ENCODE peak calls at places on chromosomes 11 and 22, in six cellular contexts. M is stomach, W is tibial nerve, G is astrocyte, C is RWPE2, E is HCT116. P is an unnamed sample.

GRCh38 chr11:79437274-79437980 is 3.4 kb downstream of the TENM4 start:
- DNase-seq in M (peak; percentile 64), G (peak; percentile 42), W (peak; percentile 30), C (peak; percentile 74), E (no peak), P (peak; percentile 57)

GRCh38 chr11:124669193-124669592 is 4.3 kb downstream of the SIAE start:
- DNase-seq in G (peak; percentile 13), M (peak; percentile 33), C (no peak), W (no peak), E (peak; percentile 28), P (peak; percentile 71)

GRCh38 chr11:58574851-58575250 is 805 bp downstream of the LPXN start:
- DNase-seq in M (no peak), C (no peak), W (no peak), G (peak; percentile 74), E (no peak), P (no peak)

GRCh38 chr22:19855504-19856409 is 1.1 kb upstream of the GNB1L start:
- DNase-seq in M (peak; percentile 56), W (no peak), C (peak; percentile 74), E (peak; percentile 31), G (peak; percentile 29), P (peak; percentile 57)

GRCh38 chr11:66708701-66709100 is 20.3 kb downstream of the SPTBN2 start:
- DNase-seq in C (no peak), M (no peak), G (no peak), W (no peak), E (no peak), P (no peak)

GRCh38 chr11:33893711-33894401 is 2.0 kb upstream of the LMO2 start:
- DNase-seq in W (no peak), C (no peak), E (no peak), G (peak; percentile 53), M (no peak), P (no peak)

GRCh38 chr11:121459413-121460041 is 6.8 kb upstream of the SORL1-AS1 start:
- DNase-seq in C (no peak), W (no peak), M (no peak), E (no peak), G (no peak), P (no peak)

GRCh38 chr22:45302047-45302446 is 7.7 kb upstream of the FAM118A start:
- DNase-seq in G (peak; percentile 72), M (no peak), E (no peak), C (no peak), W (no peak), P (no peak)

GRCh38 chr11:107999759-108000455 is 8.8 kb upstream of the CUL5 start:
- DNase-seq in W (no peak), E (peak; percentile 74), G (peak; percentile 38), C (no peak), M (no peak), P (no peak)

GRCh38 chr11:127126956-127127355 is 126.4 kb upstream of the KIRREL3 start:
- DNase-seq in G (no peak), E (no peak), C (no peak), W (no peak), M (no peak), P (no peak)

GRCh38 chr11:2213890-2214526 is 42.4 kb upstream of the TH start:
- DNase-seq in W (no peak), C (no peak), M (no peak), E (no peak), G (no peak), P (peak; percentile 15)

GRCh38 chr11:1160231-1161101 is 2.7 kb downstream of the MUC5AC start:
- DNase-seq in M (peak; percentile 26), W (no peak), E (no peak), C (no peak), G (no peak), P (no peak)

GRCh38 chr11:99370557-99371200 is 349.9 kb downstream of the CNTN5 start:
- DNase-seq in E (no peak), W (no peak), M (no peak), C (no peak), G (peak; percentile 47), P (no peak)

GRCh38 chr22:27790396-27791216 is 10.9 kb downstream of the MN1 start:
- DNase-seq in M (no peak), E (no peak), C (no peak), G (peak; percentile 71), W (no peak), P (no peak)

GRCh38 chr11:13446444-13446843 is 16.6 kb downstream of the BTBD10 start:
- DNase-seq in E (no peak), G (peak; percentile 44), M (no peak), C (no peak), W (no peak), P (no peak)

GRCh38 chr11:94754819-94755218 is 13.3 kb upstream of the AMOTL1 start:
- DNase-seq in M (no peak), C (no peak), G (no peak), E (no peak), W (no peak), P (no peak)

GRCh38 chr22:35037089-35037488 is 28.9 kb upstream of the ISX start:
- DNase-seq in C (no peak), W (no peak), E (no peak), M (no peak), G (no peak), P (no peak)

GRCh38 chr22:43693245-43693644 is 118.9 kb downstream of the EFCAB6 start:
- DNase-seq in C (no peak), E (no peak), W (no peak), G (no peak), M (no peak), P (no peak)

GRCh38 chr11:13277719-13278619 is at the start of gene BMAL1:
- DNase-seq in M (peak; percentile 57), W (peak; percentile 22), C (no peak), G (no peak), E (no peak), P (peak; percentile 76)

GRCh38 chr11:124759268-124760204 is 2.6 kb downstream of the ESAM start:
- DNase-seq in M (no peak), G (no peak), E (no peak), W (no peak), C (no peak), P (no peak)

GRCh38 chr11:65112551-65113360 is 1.1 kb downstream of the TM7SF2 start:
- DNase-seq in M (peak; percentile 75), C (peak; percentile 60), W (no peak), G (no peak), E (no peak), P (peak; percentile 77)

GRCh38 chr22:32336185-32336603 is 21.5 kb upstream of the RFPL3 start:
- DNase-seq in E (no peak), W (no peak), C (no peak), M (no peak), G (peak; percentile 3), P (no peak)

GRCh38 chr11:45272701-45273100 is 13.4 kb downstream of the SYT13 start:
- DNase-seq in C (no peak), G (no peak), E (no peak), W (no peak), M (no peak), P (no peak)

GRCh38 chr11:6485661-6486060 is 4.4 kb downstream of the TIMM10B start:
- DNase-seq in M (no peak), W (no peak), E (no peak), C (no peak), G (no peak), P (no peak)

GRCh38 chr11:6488831-6489230 is 7.5 kb downstream of the TIMM10B start:
- DNase-seq in C (no peak), E (no peak), W (no peak), M (no peak), G (no peak), P (no peak)

GRCh38 chr11:6486256-6486655 is 5.0 kb downstream of the TIMM10B start:
- DNase-seq in C (no peak), E (no peak), M (no peak), G (no peak), W (no peak), P (no peak)

GRCh38 chr11:6488342-6488741 is 7.0 kb downstream of the TIMM10B start:
- DNase-seq in C (no peak), E (no peak), G (no peak), M (no peak), W (no peak), P (no peak)

GRCh38 chr11:6486938-6487337 is 5.6 kb downstream of the TIMM10B start:
- DNase-seq in E (no peak), M (no peak), W (no peak), C (no peak), G (no peak), P (no peak)
- H3K4me1 ChIP-seq in E (peaks cover 10% of the 10 kb centered on the region), M (peaks cover 12% of the 10 kb centered on the region), W (peaks cover 11% of the 10 kb centered on the region), C (peaks cover 6% of the 10 kb centered on the region), G (peaks cover 8% of the 10 kb centered on the region), P (peaks cover 10% of the 10 kb centered on the region)

DNA sequence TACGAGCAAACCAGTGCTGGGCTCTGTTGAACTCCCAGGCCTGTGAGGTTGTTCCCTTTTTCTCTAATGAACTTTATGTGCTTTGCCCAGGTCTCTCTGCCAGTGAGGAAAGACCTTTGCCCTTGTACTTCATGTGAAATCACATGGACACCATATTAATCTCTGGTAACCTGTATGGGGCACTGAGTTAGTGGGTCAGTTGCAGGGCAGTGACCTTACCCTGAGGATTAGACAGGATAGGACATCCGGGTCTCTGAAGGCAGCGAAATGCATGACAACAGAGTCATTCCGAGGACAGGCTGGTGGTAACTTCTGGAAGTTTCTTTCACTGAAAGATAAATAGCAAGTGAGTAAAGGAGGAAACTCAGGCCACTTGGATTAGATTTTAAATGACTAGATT is 93.7 kb downstream of the ZBTB16 start:
- DNase-seq in M (no peak), G (no peak), W (no peak), E (no peak), C (no peak), P (no peak)
- H3K4me1 ChIP-seq in M (peaks cover 71% of the 10 kb centered on the region), G (no peaks in the 10 kb centered on the region), W (peaks cover 88% of the 10 kb centered on the region), E (no peaks in the 10 kb centered on the region), C (peaks cover 26% of the 10 kb centered on the region), P (no peaks in the 10 kb centered on the region)

DNA sequence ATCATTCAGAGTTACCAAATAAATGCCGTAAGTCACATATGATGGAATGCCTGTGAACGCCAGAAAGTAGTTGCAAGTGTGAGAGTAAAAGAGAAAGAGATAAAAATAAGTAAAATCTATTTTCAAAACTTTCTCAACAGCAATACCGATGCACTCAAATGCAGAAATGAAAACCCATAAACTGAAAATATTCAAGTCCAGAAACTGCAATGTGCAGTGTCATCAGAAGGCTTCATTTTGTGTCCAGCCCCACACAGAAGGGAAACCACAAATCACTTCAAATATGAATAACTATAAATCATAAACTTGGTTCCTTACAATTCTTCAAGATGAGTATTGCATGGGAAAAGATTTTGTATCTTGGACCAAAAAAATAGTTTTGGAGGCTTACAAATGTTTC is 375.2 kb upstream of the ANO5 start:
- DNase-seq in C (no peak), E (no peak), G (no peak), M (no peak), W (no peak), P (no peak)
- H3K4me1 ChIP-seq in C (no peaks in the 10 kb centered on the region), E (no peaks in the 10 kb centered on the region), G (no peaks in the 10 kb centered on the region), M (no peaks in the 10 kb centered on the region), W (no peaks in the 10 kb centered on the region), P (no peaks in the 10 kb centered on the region)

DNA sequence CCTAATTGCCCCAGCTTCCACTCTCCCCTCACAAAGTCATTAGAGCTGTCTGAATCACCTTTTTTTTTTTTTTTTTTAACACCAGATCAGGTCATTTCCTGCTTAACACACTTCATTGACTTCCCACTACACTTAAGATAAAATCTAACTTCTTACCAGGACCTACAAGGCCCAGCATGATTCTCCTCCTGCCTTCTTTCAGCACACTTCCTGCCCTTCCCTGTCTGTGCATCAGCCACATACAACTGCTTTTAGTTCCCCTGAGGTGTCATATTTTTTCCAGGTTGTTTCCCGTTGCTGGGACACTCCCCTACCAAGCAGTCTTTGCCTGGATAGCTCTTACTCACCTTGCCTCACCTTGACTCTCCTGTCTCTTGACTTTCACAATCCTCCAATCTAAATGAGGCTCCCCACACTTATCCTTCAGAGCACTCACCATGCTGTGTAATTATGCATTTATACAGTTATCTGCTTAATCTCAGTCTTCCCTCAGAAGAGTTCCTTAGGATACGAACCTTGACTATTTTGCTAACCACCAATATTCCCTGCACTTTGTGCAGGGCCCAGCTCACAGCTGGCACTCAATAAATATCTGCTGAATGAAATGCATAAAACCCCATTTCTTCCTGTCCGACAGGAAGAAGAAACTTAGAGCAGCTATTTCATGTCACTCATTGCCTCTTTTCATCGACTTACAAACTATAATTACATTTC is 96.6 kb upstream of the AKIP1 start:
- DNase-seq in E (no peak), C (peak; percentile 74), W (no peak), M (no peak), G (peak; percentile 85), P (peak; percentile 40)
- H3K4me1 ChIP-seq in E (peaks cover 17% of the 10 kb centered on the region), C (peaks cover 41% of the 10 kb centered on the region), W (peaks cover 12% of the 10 kb centered on the region), M (peaks cover 39% of the 10 kb centered on the region), G (peaks cover 44% of the 10 kb centered on the region), P (peaks cover 8% of the 10 kb centered on the region)